ENCODE peak calls at places on chromosomes 12 and 14, in six cellular contexts. One of them, this sample, is unnamed.

GRCh38 chr14:71133296-71133695 is 226.0 kb downstream of the PCNX1 start:
- DNase-seq in naive thymus-derived CD8-positive, alpha-beta T cell: no peak
- DNase-seq in hepatocyte: no peak
- DNase-seq in NCI-H446: no peak
- DNase-seq in GM12878: no peak
- DNase-seq in HCT116: no peak
- DNase-seq in this sample: no peak

GRCh38 chr12:65093571-65093970 is 27.5 kb downstream of the WIF1 start:
- DNase-seq in naive thymus-derived CD8-positive, alpha-beta T cell: no peak
- DNase-seq in HCT116: no peak
- DNase-seq in hepatocyte: no peak
- DNase-seq in NCI-H446: no peak
- DNase-seq in GM12878: no peak
- DNase-seq in this sample: no peak

GRCh38 chr14:101191086-101191881 is 287.8 kb upstream of the RTL1 start:
- DNase-seq in GM12878: no peak
- DNase-seq in hepatocyte: no peak
- DNase-seq in NCI-H446: no peak
- DNase-seq in naive thymus-derived CD8-positive, alpha-beta T cell: no peak
- DNase-seq in HCT116: no peak
- DNase-seq in this sample: peak

GRCh38 chr12:14678547-14678946 is 17.9 kb downstream of the GUCY2C start:
- DNase-seq in naive thymus-derived CD8-positive, alpha-beta T cell: no peak
- DNase-seq in GM12878: no peak
- DNase-seq in NCI-H446: no peak
- DNase-seq in hepatocyte: peak
- DNase-seq in HCT116: no peak
- DNase-seq in this sample: no peak

GRCh38 chr12:145369-145960 is 68.5 kb downstream of the SLC6A12 start:
- DNase-seq in naive thymus-derived CD8-positive, alpha-beta T cell: no peak
- DNase-seq in GM12878: no peak
- DNase-seq in NCI-H446: no peak
- DNase-seq in HCT116: no peak
- DNase-seq in hepatocyte: no peak
- DNase-seq in this sample: no peak

GRCh38 chr12:53750812-53751335 is 905 bp downstream of the CISTR start:
- DNase-seq in NCI-H446: peak
- DNase-seq in hepatocyte: peak
- DNase-seq in naive thymus-derived CD8-positive, alpha-beta T cell: no peak
- DNase-seq in HCT116: no peak
- DNase-seq in GM12878: no peak
- DNase-seq in this sample: peak

GRCh38 chr12:124388679-124389536 is 94.0 kb downstream of the RFLNA start:
- DNase-seq in HCT116: no peak
- DNase-seq in GM12878: no peak
- DNase-seq in naive thymus-derived CD8-positive, alpha-beta T cell: peak
- DNase-seq in NCI-H446: no peak
- DNase-seq in hepatocyte: peak
- DNase-seq in this sample: peak

GRCh38 chr12:55658635-55659391 is 22.1 kb downstream of the OR10P1 start:
- DNase-seq in naive thymus-derived CD8-positive, alpha-beta T cell: no peak
- DNase-seq in GM12878: no peak
- DNase-seq in hepatocyte: peak
- DNase-seq in NCI-H446: no peak
- DNase-seq in HCT116: no peak
- DNase-seq in this sample: no peak

GRCh38 chr12:3438401-3438800 is 52.6 kb upstream of the PRMT8 start:
- DNase-seq in HCT116: no peak
- DNase-seq in NCI-H446: no peak
- DNase-seq in naive thymus-derived CD8-positive, alpha-beta T cell: no peak
- DNase-seq in GM12878: no peak
- DNase-seq in hepatocyte: no peak
- DNase-seq in this sample: peak

GRCh38 chr12:102475355-102475754 is 5.0 kb downstream of the IGF1 start:
- DNase-seq in GM12878: no peak
- DNase-seq in HCT116: no peak
- DNase-seq in hepatocyte: no peak
- DNase-seq in naive thymus-derived CD8-positive, alpha-beta T cell: no peak
- DNase-seq in NCI-H446: no peak
- DNase-seq in this sample: no peak

GRCh38 chr14:44379292-44379977 is 127.6 kb downstream of the FSCB start:
- DNase-seq in hepatocyte: no peak
- DNase-seq in HCT116: no peak
- DNase-seq in NCI-H446: no peak
- DNase-seq in naive thymus-derived CD8-positive, alpha-beta T cell: no peak
- DNase-seq in GM12878: no peak
- DNase-seq in this sample: no peak

GRCh38 chr12:5391638-5392037 is 40.3 kb upstream of the NTF3 start:
- DNase-seq in hepatocyte: peak
- DNase-seq in NCI-H446: no peak
- DNase-seq in HCT116: no peak
- DNase-seq in naive thymus-derived CD8-positive, alpha-beta T cell: no peak
- DNase-seq in GM12878: no peak
- DNase-seq in this sample: peak

GRCh38 chr12:53461591-53461990 is 9.7 kb downstream of the PCBP2 start:
- DNase-seq in naive thymus-derived CD8-positive, alpha-beta T cell: no peak
- DNase-seq in HCT116: no peak
- DNase-seq in GM12878: no peak
- DNase-seq in hepatocyte: no peak
- DNase-seq in NCI-H446: no peak
- DNase-seq in this sample: no peak

GRCh38 chr12:72089678-72090077 is 151.0 kb downstream of the TPH2 start:
- DNase-seq in GM12878: no peak
- DNase-seq in naive thymus-derived CD8-positive, alpha-beta T cell: no peak
- DNase-seq in HCT116: no peak
- DNase-seq in NCI-H446: no peak
- DNase-seq in hepatocyte: no peak
- DNase-seq in this sample: no peak

GRCh38 chr14:37048666-37049071 is 123.7 kb downstream of the SLC25A21 start:
- DNase-seq in naive thymus-derived CD8-positive, alpha-beta T cell: no peak
- DNase-seq in GM12878: no peak
- DNase-seq in NCI-H446: no peak
- DNase-seq in HCT116: no peak
- DNase-seq in hepatocyte: no peak
- DNase-seq in this sample: no peak

GRCh38 chr14:47490766-47491165 is 184.6 kb downstream of the MDGA2 start:
- DNase-seq in HCT116: no peak
- DNase-seq in naive thymus-derived CD8-positive, alpha-beta T cell: no peak
- DNase-seq in hepatocyte: no peak
- DNase-seq in GM12878: no peak
- DNase-seq in NCI-H446: no peak
- DNase-seq in this sample: no peak

GRCh38 chr12:94603434-94604068 is 46.8 kb downstream of the TMCC3 start:
- DNase-seq in GM12878: no peak
- DNase-seq in hepatocyte: no peak
- DNase-seq in naive thymus-derived CD8-positive, alpha-beta T cell: peak
- DNase-seq in HCT116: peak
- DNase-seq in NCI-H446: no peak
- DNase-seq in this sample: no peak

GRCh38 chr12:6943719-6944380 is at the start of the genes C12orf57 and RNU7-1:
- DNase-seq in NCI-H446: peak
- DNase-seq in HCT116: peak
- DNase-seq in naive thymus-derived CD8-positive, alpha-beta T cell: peak
- DNase-seq in GM12878: peak
- DNase-seq in hepatocyte: peak
- DNase-seq in this sample: peak

GRCh38 chr14:36245223-36245622 is 68.7 kb upstream of the PTCSC3 start:
- DNase-seq in NCI-H446: no peak
- DNase-seq in HCT116: no peak
- DNase-seq in naive thymus-derived CD8-positive, alpha-beta T cell: no peak
- DNase-seq in GM12878: no peak
- DNase-seq in hepatocyte: no peak
- DNase-seq in this sample: no peak

GRCh38 chr14:62654641-62655040 is 390.6 kb downstream of the KCNH5 start:
- DNase-seq in naive thymus-derived CD8-positive, alpha-beta T cell: no peak
- DNase-seq in hepatocyte: peak
- DNase-seq in NCI-H446: no peak
- DNase-seq in HCT116: no peak
- DNase-seq in GM12878: no peak
- DNase-seq in this sample: no peak

GRCh38 chr14:67395876-67396189 is 16.1 kb downstream of the PLEK2 start:
- DNase-seq in NCI-H446: no peak
- DNase-seq in GM12878: no peak
- DNase-seq in naive thymus-derived CD8-positive, alpha-beta T cell: no peak
- DNase-seq in hepatocyte: no peak
- DNase-seq in HCT116: no peak
- DNase-seq in this sample: no peak

GRCh38 chr14:103390605-103391004 is 5.4 kb downstream of the MARK3 start:
- DNase-seq in GM12878: no peak
- DNase-seq in HCT116: no peak
- DNase-seq in hepatocyte: no peak
- DNase-seq in NCI-H446: no peak
- DNase-seq in naive thymus-derived CD8-positive, alpha-beta T cell: no peak
- DNase-seq in this sample: no peak

GRCh38 chr14:89624500-89625156 is 207.6 kb upstream of the FOXN3 start:
- DNase-seq in naive thymus-derived CD8-positive, alpha-beta T cell: no peak
- DNase-seq in HCT116: no peak
- DNase-seq in NCI-H446: no peak
- DNase-seq in GM12878: no peak
- DNase-seq in hepatocyte: peak
- DNase-seq in this sample: no peak

GRCh38 chr14:52272375-52272774 is 4.9 kb downstream of the PTGDR start:
- DNase-seq in naive thymus-derived CD8-positive, alpha-beta T cell: peak
- DNase-seq in NCI-H446: no peak
- DNase-seq in HCT116: peak
- DNase-seq in hepatocyte: no peak
- DNase-seq in GM12878: no peak
- DNase-seq in this sample: no peak

GRCh38 chr14:58078471-58078870 is 73.5 kb downstream of the ARMH4 start:
- DNase-seq in GM12878: no peak
- DNase-seq in NCI-H446: no peak
- DNase-seq in hepatocyte: no peak
- DNase-seq in naive thymus-derived CD8-positive, alpha-beta T cell: no peak
- DNase-seq in HCT116: no peak
- DNase-seq in this sample: no peak

GRCh38 chr12:118059645-118060275 is 1.2 kb downstream of the WSB2 start:
- DNase-seq in hepatocyte: no peak
- DNase-seq in GM12878: no peak
- DNase-seq in naive thymus-derived CD8-positive, alpha-beta T cell: no peak
- DNase-seq in HCT116: no peak
- DNase-seq in NCI-H446: no peak
- DNase-seq in this sample: no peak

GRCh38 chr12:77366616-77367015 is 301.2 kb upstream of the E2F7 start:
- DNase-seq in GM12878: no peak
- DNase-seq in NCI-H446: no peak
- DNase-seq in hepatocyte: no peak
- DNase-seq in HCT116: no peak
- DNase-seq in naive thymus-derived CD8-positive, alpha-beta T cell: no peak
- DNase-seq in this sample: no peak

GRCh38 chr14:61403411-61403810 is 82.0 kb downstream of the PRKCH start:
- DNase-seq in HCT116: no peak
- DNase-seq in NCI-H446: no peak
- DNase-seq in naive thymus-derived CD8-positive, alpha-beta T cell: peak
- DNase-seq in hepatocyte: no peak
- DNase-seq in GM12878: peak
- DNase-seq in this sample: no peak

GRCh38 chr14:49770212-49770817 is 2.4 kb downstream of the KLHDC2 start:
- DNase-seq in naive thymus-derived CD8-positive, alpha-beta T cell: no peak
- DNase-seq in hepatocyte: peak
- DNase-seq in NCI-H446: no peak
- DNase-seq in HCT116: no peak
- DNase-seq in GM12878: no peak
- DNase-seq in this sample: no peak

GRCh38 chr12:65988596-65988995 is 142.0 kb downstream of the LLPH start:
- DNase-seq in hepatocyte: no peak
- DNase-seq in NCI-H446: no peak
- DNase-seq in HCT116: no peak
- DNase-seq in naive thymus-derived CD8-positive, alpha-beta T cell: no peak
- DNase-seq in GM12878: no peak
- DNase-seq in this sample: no peak

GRCh38 chr12:114288071-114288470 is 117.9 kb downstream of the TBX5 start:
- DNase-seq in NCI-H446: no peak
- DNase-seq in HCT116: no peak
- DNase-seq in naive thymus-derived CD8-positive, alpha-beta T cell: no peak
- DNase-seq in hepatocyte: peak
- DNase-seq in GM12878: no peak
- DNase-seq in this sample: peak

GRCh38 chr14:68733086-68733621 is 59.7 kb downstream of the ZFP36L1 start:
- DNase-seq in GM12878: peak
- DNase-seq in HCT116: no peak
- DNase-seq in hepatocyte: no peak
- DNase-seq in naive thymus-derived CD8-positive, alpha-beta T cell: no peak
- DNase-seq in NCI-H446: no peak
- DNase-seq in this sample: peak

GRCh38 chr12:98593351-98594049 is at the start of gene SLC25A3:
- DNase-seq in HCT116: peak
- DNase-seq in GM12878: peak
- DNase-seq in naive thymus-derived CD8-positive, alpha-beta T cell: peak
- DNase-seq in hepatocyte: peak
- DNase-seq in NCI-H446: peak
- DNase-seq in this sample: peak

GRCh38 chr12:53939141-53940108 is 794 bp downstream of the HOXC13 start:
- DNase-seq in HCT116: no peak
- DNase-seq in naive thymus-derived CD8-positive, alpha-beta T cell: no peak
- DNase-seq in NCI-H446: no peak
- DNase-seq in hepatocyte: peak
- DNase-seq in GM12878: no peak
- DNase-seq in this sample: peak

GRCh38 chr14:89185919-89186849 is 230.8 kb downstream of the FOXN3 start:
- DNase-seq in hepatocyte: peak
- DNase-seq in HCT116: peak
- DNase-seq in GM12878: no peak
- DNase-seq in naive thymus-derived CD8-positive, alpha-beta T cell: no peak
- DNase-seq in NCI-H446: peak
- DNase-seq in this sample: peak

GRCh38 chr12:62656576-62657362 is 190.1 kb downstream of the MON2 start:
- DNase-seq in hepatocyte: no peak
- DNase-seq in HCT116: no peak
- DNase-seq in GM12878: no peak
- DNase-seq in NCI-H446: no peak
- DNase-seq in naive thymus-derived CD8-positive, alpha-beta T cell: no peak
- DNase-seq in this sample: peak

GRCh38 chr14:25048170-25049126 is 1.5 kb downstream of the STXBP6 start:
- DNase-seq in naive thymus-derived CD8-positive, alpha-beta T cell: no peak
- DNase-seq in hepatocyte: peak
- DNase-seq in NCI-H446: no peak
- DNase-seq in HCT116: no peak
- DNase-seq in GM12878: no peak
- DNase-seq in this sample: no peak

GRCh38 chr12:43737646-43738045 is 20.9 kb downstream of the PUS7L start:
- DNase-seq in naive thymus-derived CD8-positive, alpha-beta T cell: no peak
- DNase-seq in NCI-H446: no peak
- DNase-seq in HCT116: no peak
- DNase-seq in GM12878: no peak
- DNase-seq in hepatocyte: no peak
- DNase-seq in this sample: no peak

GRCh38 chr12:108597559-108598471 is at the start of gene TMEM119:
- DNase-seq in HCT116: no peak
- DNase-seq in naive thymus-derived CD8-positive, alpha-beta T cell: no peak
- DNase-seq in NCI-H446: no peak
- DNase-seq in GM12878: no peak
- DNase-seq in hepatocyte: peak
- DNase-seq in this sample: no peak